ENCODE peak calls at places on chromosomes 6 and 20, in nine cellular contexts. Z, J, U, Y, W, B, M, P and X are unnamed samples.
A peak's percentile ranks its signal among the peaks of the same experiment; 100 is the strongest.

GRCh38 chr6:162151050-162151658 is 576.4 kb downstream of the PRKN start:
- DNase-seq in Z (no peak), J (no peak), U (no peak), Y (no peak), W (no peak), B (no peak), M (no peak), P (no peak), X (no peak)

GRCh38 chr20:35398660-35399144 is 13.1 kb downstream of the UQCC1 start:
- DNase-seq in Z (no peak), J (no peak), U (no peak), Y (no peak), W (no peak), B (no peak), M (peak; percentile 89), P (no peak), X (no peak)

GRCh38 chr20:47487175-47487917 is 14.3 kb upstream of the NCOA3 start:
- DNase-seq in Z (no peak), J (peak; percentile 33), U (no peak), Y (no peak), W (peak; percentile 99), B (no peak), M (peak; percentile 8), P (peak; percentile 33), X (peak; percentile 78)

GRCh38 chr6:37547564-37548061 is 47.9 kb upstream of the CCDC167 start:
- DNase-seq in Z (no peak), J (no peak), U (no peak), Y (no peak), W (no peak), B (no peak), M (peak; percentile 80), P (no peak), X (no peak)

GRCh38 chr6:54107470-54107869 is 3.8 kb upstream of the MLIP start:
- DNase-seq in Z (no peak), J (no peak), U (no peak), Y (no peak), W (no peak), B (no peak), M (peak; percentile 20), P (no peak), X (no peak)

GRCh38 chr6:37173573-37174195 is 3.7 kb downstream of the PIM1 start:
- DNase-seq in Z (no peak), J (no peak), U (no peak), Y (no peak), W (no peak), B (no peak), M (no peak), P (peak; percentile 28), X (peak; percentile 79)

GRCh38 chr6:36955136-36955535 is 598 bp downstream of the PI16 start:
- DNase-seq in Z (no peak), J (no peak), U (no peak), Y (peak; percentile 48), W (no peak), B (no peak), M (no peak), P (no peak), X (peak; percentile 51)

GRCh38 chr6:147156799-147157382 is 47.3 kb upstream of the STXBP5 start:
- DNase-seq in Z (no peak), J (no peak), U (no peak), Y (no peak), W (no peak), B (no peak), M (no peak), P (no peak), X (no peak)

GRCh38 chr6:142943746-142944125 is 1.2 kb downstream of the HIVEP2 start:
- DNase-seq in Z (no peak), J (peak; percentile 19), U (no peak), Y (no peak), W (no peak), B (no peak), M (peak; percentile 38), P (no peak), X (peak; percentile 78)

GRCh38 chr20:63318391-63319163 is 25.6 kb downstream of the COL20A1 start:
- DNase-seq in Z (no peak), J (no peak), U (no peak), Y (peak; percentile 66), W (no peak), B (no peak), M (no peak), P (no peak), X (no peak)

GRCh38 chr6:28838634-28839442 is 84.9 kb downstream of the TRIM27 start:
- DNase-seq in Z (peak; percentile 75), J (peak; percentile 86), U (peak; percentile 77), Y (peak; percentile 85), W (peak; percentile 40), B (peak; percentile 93), M (peak; percentile 88), P (peak; percentile 90), X (peak; percentile 93)

GRCh38 chr6:26401389-26401986 is 587 bp upstream of the BTN3A1 start:
- DNase-seq in Z (no peak), J (no peak), U (no peak), Y (no peak), W (no peak), B (no peak), M (no peak), P (no peak), X (no peak)

GRCh38 chr6:26404534-26404933 is 2.5 kb downstream of the BTN3A1 start:
- DNase-seq in Z (no peak), J (no peak), U (no peak), Y (no peak), W (no peak), B (no peak), M (no peak), P (no peak), X (no peak)

GRCh38 chr6:26400626-26401025 is 1.4 kb upstream of the BTN3A1 start:
- DNase-seq in Z (no peak), J (no peak), U (no peak), Y (no peak), W (no peak), B (no peak), M (no peak), P (no peak), X (no peak)

GRCh38 chr6:26403888-26404287 is 1.8 kb downstream of the BTN3A1 start:
- DNase-seq in Z (no peak), J (no peak), U (no peak), Y (no peak), W (no peak), B (no peak), M (no peak), P (peak; percentile 51), X (no peak)

GRCh38 chr6:26401987-26402658 is at the start of gene BTN3A1:
- DNase-seq in Z (peak; percentile 41), J (peak; percentile 73), U (peak; percentile 60), Y (no peak), W (peak; percentile 81), B (peak; percentile 93), M (peak; percentile 93), P (peak; percentile 71), X (peak; percentile 90)
- TF ChIP-seq POLR2A in Z (no peak), J (peak; percentile 37), U (no peak), Y (no peak), W (peak; percentile 62), B (no peak), M (no peak), P (peak; percentile 63), X (no peak)

DNA sequence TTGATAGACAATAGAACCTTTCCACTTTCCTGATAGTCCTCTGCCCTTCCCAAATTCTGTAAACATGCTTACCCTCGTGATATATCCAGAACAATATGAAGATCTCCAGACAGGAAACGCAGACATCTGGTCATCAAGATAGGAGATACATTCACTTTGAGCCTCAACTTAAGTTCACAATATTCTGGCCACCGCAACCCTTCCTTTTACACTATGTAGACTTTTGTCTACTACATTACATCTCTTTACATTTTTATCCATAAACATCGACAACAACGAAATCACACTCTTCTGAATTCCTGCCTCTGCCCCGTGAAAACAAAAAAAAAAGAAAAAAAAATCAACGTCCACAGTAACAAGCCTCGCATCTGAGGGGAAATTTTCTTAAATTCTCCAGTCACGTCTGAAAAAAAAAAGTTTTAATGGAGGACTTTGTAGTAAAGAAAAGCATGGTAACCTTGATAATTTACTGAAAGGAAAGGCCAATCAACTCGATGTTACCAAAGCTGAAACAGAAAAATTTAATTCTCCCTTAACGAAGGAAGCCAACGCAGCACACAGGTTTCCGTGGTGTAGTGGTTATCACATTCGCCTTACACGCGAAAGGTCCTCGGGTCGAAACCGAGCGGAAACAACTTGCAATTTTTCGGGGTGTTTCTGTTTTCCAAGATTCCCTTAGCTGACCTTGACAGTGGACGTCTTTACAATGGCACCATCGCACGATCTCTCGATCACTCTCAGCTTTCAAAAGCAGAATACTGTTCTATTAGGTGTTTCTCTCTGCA is 21.8 kb downstream of the POM121L2 start:
- DNase-seq in Z (no peak), J (no peak), U (no peak), Y (no peak), W (peak; percentile 40), B (no peak), M (no peak), P (peak; percentile 68), X (no peak)
- TF ChIP-seq POLR2AphosphoS5 in Z (no peak), J (no peak), U (no peak), Y (no peak), W (no peak), B (no peak), M (no peak), P (no peak), X (no peak)

GRCh38 chr6:16276991-16277981 is 38.9 kb downstream of the GMPR start:
- DNase-seq in Z (peak; percentile 83), J (peak; percentile 52), U (peak; percentile 73), Y (no peak), W (no peak), B (no peak), M (peak; percentile 96), P (peak; percentile 93), X (no peak)
- TF ChIP-seq CTCF in Z (peak; percentile 85), J (no peak), U (no peak), Y (peak; percentile 35), W (peak; percentile 37), B (peak; percentile 41), M (peak; percentile 80), P (peak; percentile 98), X (no peak)

GRCh38 chr20:48945840-48946514 is 24.5 kb downstream of the ARFGEF2 start:
- DNase-seq in Z (peak; percentile 81), J (peak; percentile 88), U (peak; percentile 88), Y (no peak), W (no peak), B (no peak), M (peak; percentile 40), P (no peak), X (no peak)

GRCh38 chr20:48949304-48950170 is 28.0 kb downstream of the ARFGEF2 start:
- DNase-seq in Z (no peak), J (peak; percentile 37), U (peak; percentile 46), Y (no peak), W (no peak), B (no peak), M (no peak), P (peak; percentile 42), X (no peak)

GRCh38 chr20:48951646-48952045 is 30.1 kb downstream of the ARFGEF2 start:
- DNase-seq in Z (no peak), J (no peak), U (no peak), Y (no peak), W (no peak), B (no peak), M (no peak), P (no peak), X (no peak)

GRCh38 chr20:48951041-48951440 is 29.5 kb downstream of the ARFGEF2 start:
- DNase-seq in Z (no peak), J (no peak), U (no peak), Y (no peak), W (no peak), B (no peak), M (no peak), P (no peak), X (no peak)

DNA sequence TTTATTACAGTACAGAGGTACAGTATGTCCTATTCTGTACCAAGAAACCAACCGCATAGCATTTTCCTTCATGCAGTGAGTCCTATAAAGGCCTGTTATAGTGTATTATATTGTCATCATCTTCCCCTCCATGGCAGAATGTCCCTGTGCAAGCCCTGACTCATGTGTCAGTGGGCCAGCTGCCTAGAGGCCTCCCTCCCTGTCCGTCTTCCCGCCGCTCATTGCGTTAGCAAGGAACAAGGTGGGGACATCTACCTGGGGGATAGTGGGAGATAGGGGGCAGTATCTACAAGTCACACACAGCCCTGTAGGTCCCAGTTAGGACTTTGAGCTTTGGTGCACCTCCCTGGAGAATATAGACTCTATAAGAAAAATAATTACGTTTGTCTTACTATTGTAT is 27.1 kb downstream of the ARFGEF2 start:
- DNase-seq in Z (no peak), J (no peak), U (no peak), Y (no peak), W (no peak), B (no peak), M (no peak), P (no peak), X (no peak)
- TF ChIP-seq POLR2A in Z (no peak), J (no peak), U (no peak), Y (no peak), W (no peak), B (no peak), M (no peak), P (no peak), X (no peak)